ENCODE peak calls at places on chromosome 22, in nine cellular contexts. Q is ovary; S is gastrocnemius medialis; O is psoas muscle; X is GM23248; G is coronary artery; K is effector memory CD4-positive, alpha-beta T cell; B is sigmoid colon; F is CD8-positive, alpha-beta T cell. H is an unnamed sample.

GRCh38 chr22:43811777-43812148 is 342 bp downstream of the EFCAB6 start:
- DNase-seq in K (no peak), B (no peak), X (peak; percentile 81), S (no peak), Q (no peak), O (no peak), F (no peak), G (no peak), H (no peak)

GRCh38 chr22:26679003-26679629 is 21.7 kb downstream of the MIAT start:
- DNase-seq in O (peak; percentile 80), G (no peak), B (peak; percentile 81), S (peak; percentile 53), K (peak; percentile 36), Q (peak; percentile 51), X (peak; percentile 81), F (peak; percentile 71), H (peak; percentile 61)

GRCh38 chr22:20089977-20090729 is 10.1 kb downstream of the DGCR8 start:
- DNase-seq in O (no peak), Q (no peak), B (no peak), F (no peak), G (no peak), K (no peak), X (peak; percentile 76), S (no peak), H (no peak)

GRCh38 chr22:49506010-49506400 is 321.7 kb downstream of the BRD1 start:
- DNase-seq in X (no peak), G (peak; percentile 62), B (no peak), Q (no peak), F (no peak), K (no peak), O (no peak), S (no peak), H (no peak)

GRCh38 chr22:27329471-27329870 is 472.1 kb downstream of the MN1 start:
- DNase-seq in S (no peak), G (peak; percentile 11), K (no peak), F (no peak), O (no peak), X (no peak), Q (no peak), B (no peak), H (no peak)

GRCh38 chr22:41524809-41525449 is 19.3 kb downstream of the POLR3H start:
- DNase-seq in O (no peak), S (no peak), Q (peak; percentile 54), F (peak; percentile 68), G (no peak), X (no peak), K (no peak), B (no peak), H (peak; percentile 72)

GRCh38 chr22:43988960-43989359 is 33.7 kb downstream of the SAMM50 start:
- DNase-seq in K (no peak), B (peak; percentile 15), G (no peak), O (no peak), Q (no peak), X (no peak), F (no peak), S (no peak), H (no peak)

GRCh38 chr22:43042101-43042780 is 27.3 kb upstream of the PACSIN2 start:
- DNase-seq in B (no peak), F (no peak), Q (no peak), G (no peak), X (no peak), O (no peak), S (peak; percentile 27), K (no peak), H (no peak)

GRCh38 chr22:19419464-19420178 is 11.9 kb downstream of the HIRA start:
- DNase-seq in Q (no peak), S (no peak), F (peak; percentile 17), O (no peak), G (no peak), K (no peak), X (no peak), B (no peak), H (peak; percentile 72)

GRCh38 chr22:37218771-37219411 is 6.6 kb upstream of the SSTR3 start:
- DNase-seq in S (no peak), X (no peak), B (no peak), O (no peak), G (no peak), Q (no peak), K (peak; percentile 46), F (peak; percentile 71), H (peak; percentile 89)

GRCh38 chr22:44193537-44193896 is 12.8 kb downstream of the PARVG start:
- DNase-seq in B (no peak), G (no peak), S (no peak), X (no peak), F (no peak), K (no peak), O (no peak), Q (no peak), H (no peak)

GRCh38 chr22:35467788-35468187 is 67.8 kb downstream of the MCM5 start:
- DNase-seq in O (peak; percentile 87), B (peak; percentile 93), X (peak; percentile 44), K (no peak), S (peak; percentile 82), Q (peak; percentile 80), F (no peak), G (no peak), H (no peak)

GRCh38 chr22:46611189-46611588 is 9.0 kb upstream of the GRAMD4 start:
- DNase-seq in K (no peak), X (no peak), O (no peak), B (no peak), S (no peak), F (no peak), Q (no peak), G (no peak), H (no peak)

GRCh38 chr22:46609724-46610161 is 10.4 kb upstream of the GRAMD4 start:
- DNase-seq in B (no peak), Q (no peak), X (no peak), S (no peak), O (no peak), G (no peak), F (no peak), K (no peak), H (no peak)

GRCh38 chr22:46610345-46610744 is 9.8 kb upstream of the GRAMD4 start:
- DNase-seq in S (no peak), K (no peak), G (no peak), Q (no peak), O (no peak), B (no peak), F (no peak), X (no peak), H (no peak)

GRCh38 chr22:46607483-46608114 is 12.6 kb upstream of the GRAMD4 start:
- DNase-seq in G (no peak), O (no peak), X (no peak), K (no peak), Q (no peak), B (no peak), S (no peak), F (no peak), H (no peak)

DNA sequence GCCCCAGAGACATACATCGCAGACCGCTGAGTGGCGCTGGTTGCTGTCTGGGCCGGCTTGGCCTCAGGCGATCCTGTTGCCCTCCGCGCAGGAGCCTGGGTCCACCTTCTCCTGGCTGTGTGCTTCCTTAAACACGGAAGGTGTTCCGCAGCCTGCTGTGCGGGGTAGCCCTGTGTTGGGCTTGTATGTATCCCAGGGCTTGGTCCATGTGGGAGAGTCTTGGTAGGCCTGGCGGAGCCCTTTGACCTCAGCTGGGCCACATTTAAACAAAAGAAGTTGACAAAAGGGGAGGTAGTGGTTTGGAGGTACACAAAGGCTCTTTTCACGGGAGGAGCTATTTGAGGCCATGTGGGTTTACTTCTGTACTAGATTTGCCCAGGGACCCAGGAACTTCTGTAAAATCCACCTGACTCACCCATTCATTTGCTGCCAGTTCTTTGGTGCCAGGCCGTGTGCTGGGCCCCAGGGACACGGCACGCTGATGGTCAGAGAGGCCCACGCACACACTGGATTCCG is 11.0 kb upstream of the GRAMD4 start:
- DNase-seq in S (no peak), F (no peak), O (no peak), X (no peak), Q (no peak), G (no peak), K (no peak), B (no peak), H (no peak)
- H3K27ac ChIP-seq in S (no peak overlapping the region), F (no peak overlapping the region), O (no peak overlapping the region), X (no peak overlapping the region), Q (no peak overlapping the region), G (no peak overlapping the region), K (no peak overlapping the region), B (no peak overlapping the region), H (no peak overlapping the region)

DNA sequence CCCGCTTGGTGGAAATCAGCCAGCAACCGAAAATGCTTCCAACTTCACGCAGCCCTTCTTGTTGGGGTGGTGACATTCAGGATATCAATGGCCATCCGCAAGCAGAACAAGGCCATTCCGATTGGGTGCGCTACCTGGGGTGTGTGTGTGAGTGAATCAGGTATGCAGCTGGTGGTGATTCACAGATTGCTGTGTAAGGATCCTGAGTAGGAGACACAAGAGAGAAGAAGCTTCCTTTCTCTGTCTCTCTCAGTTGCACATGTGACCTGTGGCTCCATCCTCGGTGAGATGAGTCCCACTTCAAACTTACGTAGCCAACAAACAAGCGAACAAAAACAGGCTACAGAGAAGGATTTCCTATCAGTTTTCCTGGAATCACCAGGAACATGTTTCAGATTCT is 9.6 kb upstream of the TMEM184B start:
- DNase-seq in Q (no peak), F (no peak), X (no peak), B (no peak), S (no peak), G (no peak), K (no peak), O (no peak), H (no peak)
- H3K27ac ChIP-seq in Q (no peak overlapping the region), F (no peak overlapping the region), X (peak overlapping the region; percentile 95), B (peak overlapping the region; percentile 87), S (no peak overlapping the region), G (no peak overlapping the region), K (no peak overlapping the region), O (no peak overlapping the region), H (no peak overlapping the region)

GRCh38 chr22:24176040-24176439 is 5.2 kb upstream of the SUSD2 start:
- DNase-seq in X (no peak), B (no peak), Q (no peak), O (no peak), G (no peak), F (no peak), K (no peak), S (no peak), H (no peak)
- H3K27ac ChIP-seq in X (no peak overlapping the region), B (peak overlapping the region; percentile 87), Q (no peak overlapping the region), O (no peak overlapping the region), G (peak overlapping the region; percentile 81), F (no peak overlapping the region), K (no peak overlapping the region), S (no peak overlapping the region), H (no peak overlapping the region)

DNA sequence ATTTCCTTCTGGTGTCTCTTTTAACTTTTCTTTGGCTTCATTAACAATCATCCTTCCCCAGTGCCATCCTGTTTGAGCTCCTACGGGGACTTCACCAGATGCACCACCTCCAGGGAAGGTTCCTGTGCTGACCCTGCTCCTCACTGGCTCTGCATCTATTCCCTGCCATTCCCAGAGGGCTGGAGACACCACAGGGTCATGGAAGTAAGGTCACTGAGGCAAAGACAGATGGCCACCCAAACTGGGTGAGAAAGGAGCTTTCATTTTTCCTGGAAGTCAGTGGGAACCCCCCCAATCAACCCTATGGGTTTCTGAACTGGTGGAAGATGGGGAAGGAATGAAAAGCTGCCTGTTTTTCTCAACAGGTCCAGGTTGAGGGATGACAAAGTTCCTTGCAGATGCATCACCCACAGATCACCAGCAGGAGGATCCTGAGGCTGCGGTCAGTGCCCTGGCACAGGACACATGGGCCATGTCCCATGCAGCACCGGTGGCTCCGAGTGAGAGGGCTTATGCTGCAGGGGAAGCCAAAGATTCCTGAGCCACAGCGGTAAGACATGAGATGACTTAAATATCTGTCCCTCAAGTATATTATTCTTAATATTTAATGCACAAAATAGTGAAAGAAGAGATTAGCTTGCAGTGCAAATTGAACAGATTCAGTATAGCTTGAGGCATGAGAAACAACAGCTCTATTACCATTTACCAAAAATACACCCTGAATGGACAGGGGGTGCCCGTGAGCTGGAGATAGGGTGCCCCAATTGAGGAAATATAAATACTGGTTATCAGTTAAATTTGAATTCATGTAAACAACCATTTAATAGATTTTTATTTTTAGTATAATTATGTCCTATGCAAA is 73.0 kb upstream of the VPREB1 start:
- DNase-seq in B (no peak), G (no peak), O (no peak), F (no peak), S (no peak), Q (no peak), K (no peak), X (peak; percentile 21), H (no peak)
- H3K27ac ChIP-seq in B (no peak overlapping the region), G (no peak overlapping the region), O (no peak overlapping the region), F (no peak overlapping the region), S (no peak overlapping the region), Q (no peak overlapping the region), K (no peak overlapping the region), X (no peak overlapping the region), H (no peak overlapping the region)

H was measured in CD8-positive, alpha-beta memory T cell.